ENCODE peak calls at places on chromosomes 7 and 10, in four cellular contexts. E is IMR-90, Z is H1, U is H9. F is an unnamed sample.

GRCh38 chr7:155763721-155764431 is 48.4 kb downstream of the SHH start:
- DNase-seq in E (peak; percentile 77), Z (no peak), U (no peak), F (no peak)

GRCh38 chr10:33116293-33116697 is 158.3 kb upstream of the ITGB1 start:
- DNase-seq in E (peak; percentile 83), Z (no peak), U (peak; percentile 64), F (peak; percentile 81)

GRCh38 chr7:119949053-119949452 is 323.9 kb upstream of the KCND2 start:
- DNase-seq in E (no peak), Z (no peak), U (no peak), F (no peak)

GRCh38 chr7:27442446-27442845 is 199.8 kb downstream of the EVX1 start:
- DNase-seq in E (peak; percentile 55), Z (no peak), U (no peak), F (no peak)

GRCh38 chr7:140316165-140316661 is 82.1 kb downstream of the SLC37A3 start:
- DNase-seq in E (peak; percentile 73), Z (no peak), U (no peak), F (no peak)

GRCh38 chr10:110844617-110844881 is 27.2 kb upstream of the PDCD4 start:
- DNase-seq in E (no peak), Z (no peak), U (no peak), F (no peak)

GRCh38 chr10:133401500-133401899 is 7.5 kb downstream of the MTG1 start:
- DNase-seq in E (no peak), Z (no peak), U (no peak), F (no peak)

GRCh38 chr10:115948415-115948814 is 324.6 kb downstream of the GFRA1 start:
- DNase-seq in E (peak; percentile 33), Z (no peak), U (no peak), F (peak; percentile 80)

GRCh38 chr7:111098011-111098925 is 7.3 kb downstream of the LRRN3 start:
- DNase-seq in E (peak; percentile 58), Z (no peak), U (peak; percentile 50), F (peak; percentile 70)

GRCh38 chr7:87003872-87004798 is 55.3 kb downstream of the ELAPOR2 start:
- DNase-seq in E (no peak), Z (no peak), U (no peak), F (peak; percentile 46)

GRCh38 chr7:90383422-90383821 is 19.8 kb upstream of the CLDN12 start:
- DNase-seq in E (peak; percentile 75), Z (no peak), U (no peak), F (no peak)

GRCh38 chr7:7321681-7322080 is 139.3 kb downstream of the C1GALT1 start:
- DNase-seq in E (no peak), Z (no peak), U (no peak), F (no peak)

GRCh38 chr10:86178401-86179142 is 188.0 kb downstream of the GRID1 start:
- DNase-seq in E (no peak), Z (peak; percentile 47), U (peak; percentile 84), F (peak; percentile 73)

GRCh38 chr10:63286754-63287264 is 153.7 kb downstream of the NRBF2 start:
- DNase-seq in E (no peak), Z (no peak), U (no peak), F (no peak)

GRCh38 chr10:114872519-114873087 is 51.0 kb downstream of the FHIP2A start:
- DNase-seq in E (no peak), Z (no peak), U (no peak), F (no peak)

GRCh38 chr10:125115409-125115808 is 45.0 kb downstream of the CTBP2 start:
- DNase-seq in E (no peak), Z (no peak), U (no peak), F (no peak)

GRCh38 chr7:26151953-26152781 is at the start of gene NFE2L3:
- DNase-seq in E (peak; percentile 63), Z (no peak), U (peak; percentile 87), F (peak; percentile 86)

GRCh38 chr10:7444576-7445226 is 33.9 kb upstream of the SFMBT2 start:
- DNase-seq in E (no peak), Z (no peak), U (no peak), F (no peak)

GRCh38 chr7:85310301-85310700 is 123.4 kb upstream of the SEMA3D start:
- DNase-seq in E (no peak), Z (no peak), U (no peak), F (no peak)
- H3K56ac ChIP-seq in E (no peak overlapping the region), Z (no peak overlapping the region), U (no peak overlapping the region), F (no peak overlapping the region)

GRCh38 chr7:138881578-138882188 is 83.7 kb upstream of the ATP6V0A4 start:
- DNase-seq in E (no peak), Z (no peak), U (no peak), F (no peak)

GRCh38 chr7:138878847-138879246 is 80.9 kb upstream of the ATP6V0A4 start:
- DNase-seq in E (no peak), Z (no peak), U (no peak), F (no peak)

GRCh38 chr7:138880881-138881577 is 83.0 kb upstream of the ATP6V0A4 start:
- DNase-seq in E (no peak), Z (no peak), U (no peak), F (no peak)

GRCh38 chr7:138878064-138878463 is 80.1 kb upstream of the ATP6V0A4 start:
- DNase-seq in E (no peak), Z (no peak), U (no peak), F (no peak)

DNA sequence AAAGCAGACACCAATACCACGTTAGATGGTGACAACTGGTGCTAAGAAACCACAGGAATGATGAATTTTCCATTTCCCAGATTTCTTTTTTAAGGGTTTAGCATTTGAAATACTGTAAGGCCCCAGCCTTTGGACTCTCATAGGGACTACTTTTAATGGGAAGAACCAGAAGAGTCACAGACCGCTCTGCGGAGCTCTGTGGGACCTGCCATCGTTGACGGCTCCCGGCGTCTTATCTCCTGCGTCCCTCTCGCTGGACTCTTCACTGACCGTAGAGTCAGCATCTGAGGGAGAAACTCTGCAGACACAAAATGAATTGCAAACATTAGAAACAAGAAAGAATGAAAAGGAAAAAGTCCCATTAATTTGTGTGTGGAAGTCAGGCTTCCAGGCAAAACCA is 81.4 kb upstream of the ATP6V0A4 start:
- DNase-seq in E (no peak), Z (no peak), U (no peak), F (no peak)
- H3K56ac ChIP-seq in E (no peak overlapping the region), Z (no peak overlapping the region), U (no peak overlapping the region), F (no peak overlapping the region)

DNA sequence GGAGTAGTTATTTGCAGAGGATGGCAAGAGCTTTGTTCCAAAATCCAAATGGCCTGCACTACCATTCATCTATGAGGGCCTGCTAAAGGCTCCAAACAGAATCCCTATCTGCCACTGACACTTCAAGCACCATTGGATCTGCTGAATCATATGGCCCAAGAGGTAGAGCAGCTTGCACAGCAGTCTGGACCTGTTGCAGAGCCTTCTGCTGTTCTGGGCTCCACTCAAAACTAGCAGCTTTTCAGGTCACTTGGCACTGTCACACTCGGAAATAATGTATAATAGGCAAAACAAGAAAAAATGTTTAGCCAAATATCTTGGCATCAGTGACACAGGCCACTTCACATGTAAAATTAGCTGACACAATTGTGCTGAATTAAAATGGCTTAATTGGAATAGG is 1183.0 kb upstream of the LRRTM3 start:
- DNase-seq in E (no peak), Z (no peak), U (no peak), F (no peak)
- H3K56ac ChIP-seq in E (no peak overlapping the region), Z (no peak overlapping the region), U (no peak overlapping the region), F (no peak overlapping the region)

DNA sequence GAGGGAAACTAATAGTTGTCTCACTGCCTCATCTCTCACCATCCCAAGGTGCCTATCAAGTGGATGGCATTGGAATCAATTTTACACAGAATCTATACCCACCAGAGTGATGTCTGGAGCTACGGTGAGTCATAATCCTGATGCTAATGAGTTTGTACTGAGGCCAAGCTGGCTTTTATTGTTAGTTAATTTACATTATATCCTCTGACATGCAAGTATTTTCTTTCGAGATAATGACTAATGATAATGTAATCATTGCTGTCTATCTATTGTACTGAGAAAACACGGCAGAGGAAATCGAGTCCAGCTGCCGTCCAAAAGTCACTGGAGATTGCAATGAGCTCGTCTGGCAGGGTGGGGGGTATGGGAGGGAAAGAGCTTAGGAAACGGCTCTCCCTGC is 172.4 kb upstream of the LANCL2 start:
- DNase-seq in E (peak; percentile 88), Z (no peak), U (peak; percentile 20), F (no peak)
- H3K56ac ChIP-seq in E (peak overlapping the region; percentile 83), Z (no peak overlapping the region), U (no peak overlapping the region), F (no peak overlapping the region)

GRCh38 chr7:136605532-136606329 is 262.7 kb upstream of the CHRM2 start:
- DNase-seq in E (no peak), Z (no peak), U (no peak), F (no peak)

GRCh38 chr7:136600475-136600874 is 268.0 kb upstream of the CHRM2 start:
- DNase-seq in E (no peak), Z (no peak), U (no peak), F (no peak)

GRCh38 chr7:136601772-136602171 is 266.7 kb upstream of the CHRM2 start:
- DNase-seq in E (no peak), Z (no peak), U (no peak), F (no peak)
- H3K56ac ChIP-seq in E (no peak overlapping the region), Z (no peak overlapping the region), U (no peak overlapping the region), F (no peak overlapping the region)

GRCh38 chr7:103076767-103077166 is 1.8 kb downstream of the ARMC10 start:
- DNase-seq in E (no peak), Z (no peak), U (no peak), F (no peak)
- H3K56ac ChIP-seq in E (no peak overlapping the region), Z (no peak overlapping the region), U (no peak overlapping the region), F (no peak overlapping the region)

GRCh38 chr7:101690061-101690460 is 61.0 kb upstream of the MYL10 start:
- DNase-seq in E (no peak), Z (no peak), U (no peak), F (no peak)
- H3K56ac ChIP-seq in E (no peak overlapping the region), Z (no peak overlapping the region), U (no peak overlapping the region), F (no peak overlapping the region)

GRCh38 chr10:29976134-29976533 is 83.3 kb downstream of the JCAD start:
- DNase-seq in E (no peak), Z (no peak), U (no peak), F (no peak)

GRCh38 chr10:29977161-29977560 is 82.2 kb downstream of the JCAD start:
- DNase-seq in E (no peak), Z (no peak), U (no peak), F (no peak)

GRCh38 chr10:29982997-29983648 is 76.3 kb downstream of the JCAD start:
- DNase-seq in E (no peak), Z (no peak), U (no peak), F (no peak)

GRCh38 chr10:29980084-29980483 is 79.3 kb downstream of the JCAD start:
- DNase-seq in E (no peak), Z (no peak), U (no peak), F (no peak)

DNA sequence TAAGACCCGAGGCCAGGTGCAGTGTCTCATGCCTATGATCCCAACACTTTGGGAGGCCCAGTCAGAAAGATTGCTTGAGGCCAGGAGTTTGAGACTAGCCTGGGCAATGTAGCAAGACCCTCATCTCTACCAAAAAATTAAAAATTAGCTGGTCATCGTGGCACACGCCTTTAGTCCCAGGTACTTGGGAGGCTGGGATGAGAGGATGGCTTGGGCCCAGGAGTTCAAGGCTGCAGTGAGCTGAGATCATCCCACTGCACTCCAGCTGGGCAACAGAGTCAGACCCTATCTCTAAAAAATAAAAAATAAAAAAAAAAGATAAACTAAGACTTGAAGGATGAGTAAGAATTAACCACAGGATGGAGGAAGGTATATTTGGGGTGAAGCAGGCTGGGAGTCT is 77.9 kb downstream of the JCAD start:
- DNase-seq in E (no peak), Z (no peak), U (no peak), F (no peak)
- H3K56ac ChIP-seq in E (no peak overlapping the region), Z (no peak overlapping the region), U (no peak overlapping the region), F (no peak overlapping the region)

GRCh38 chr7:135207739-135208416 is 3.4 kb downstream of the WDR91 start:
- DNase-seq in E (no peak), Z (no peak), U (no peak), F (no peak)
- H3K56ac ChIP-seq in E (no peak overlapping the region), Z (no peak overlapping the region), U (no peak overlapping the region), F (no peak overlapping the region)